ENCODE peak calls at places on chromosomes 16 and 17, in seven cellular contexts. P is mammary epithelial cell, M is right lobe of liver, E is Peyer's patch, B is tibial artery, F is left lung, D is foreskin keratinocyte. Z is an unnamed sample.

GRCh38 chr17:8799851-8800212 is 667 bp upstream of the MFSD6L start:
- DNase-seq in D (no peak), B (no peak), M (no peak), E (no peak), P (no peak), F (no peak), Z (no peak)

GRCh38 chr17:17109231-17109630 is 67.0 kb downstream of the MPRIP start:
- DNase-seq in F (no peak), M (no peak), E (peak; percentile 65), B (no peak), D (no peak), P (no peak), Z (no peak)

GRCh38 chr17:78127888-78128615 is 503 bp downstream of the TMC6 start:
- DNase-seq in B (no peak), F (peak; percentile 88), E (peak; percentile 62), D (no peak), M (no peak), P (peak; percentile 40), Z (no peak)

GRCh38 chr16:82047787-82048186 is 12.7 kb downstream of the HSD17B2 start:
- DNase-seq in F (no peak), M (no peak), D (no peak), E (no peak), P (no peak), B (no peak), Z (no peak)

GRCh38 chr17:34579979-34580684 is 750 bp downstream of the TMEM132E start:
- DNase-seq in B (no peak), F (no peak), E (no peak), D (no peak), M (peak; percentile 55), P (peak; percentile 3), Z (peak; percentile 11)

GRCh38 chr17:16495561-16495960 is 3.6 kb upstream of the LRRC75A start:
- DNase-seq in M (no peak), P (no peak), D (no peak), B (no peak), E (no peak), F (no peak), Z (no peak)

GRCh38 chr16:49930841-49931240 is 74.9 kb upstream of the ZNF423 start:
- DNase-seq in B (no peak), E (no peak), P (no peak), D (no peak), F (no peak), M (no peak), Z (no peak)

GRCh38 chr17:4920351-4921048 is 11.6 kb upstream of the GP1BA start:
- DNase-seq in M (peak; percentile 86), B (no peak), F (peak; percentile 72), D (no peak), E (no peak), P (peak; percentile 51), Z (peak; percentile 78)

GRCh38 chr16:11291021-11291716 is 10.0 kb upstream of the PRM1 start:
- DNase-seq in D (no peak), M (no peak), P (no peak), F (no peak), E (no peak), B (no peak), Z (no peak)

GRCh38 chr17:82936768-82937171 is 96.9 kb upstream of the ZNF750 start:
- DNase-seq in M (peak; percentile 43), E (peak; percentile 33), B (peak; percentile 53), P (no peak), F (peak; percentile 65), D (no peak), Z (no peak)

GRCh38 chr16:55369151-55369550 is 45.1 kb downstream of the IRX6 start:
- DNase-seq in M (no peak), B (no peak), D (no peak), E (no peak), F (no peak), P (no peak), Z (no peak)

GRCh38 chr16:89444151-89444723 is 46.1 kb downstream of the ANKRD11 start:
- DNase-seq in P (no peak), B (no peak), D (no peak), E (no peak), M (no peak), F (no peak), Z (no peak)

GRCh38 chr16:3364774-3365427 is 9.2 kb downstream of the OR2C1 start:
- DNase-seq in D (peak; percentile 85), E (peak; percentile 83), M (peak; percentile 83), F (peak; percentile 87), B (peak; percentile 88), P (peak; percentile 90), Z (no peak)

GRCh38 chr17:57987582-57988300 is at the start of gene VEZF1:
- DNase-seq in E (peak; percentile 88), P (peak; percentile 68), M (peak; percentile 81), B (peak; percentile 87), F (peak; percentile 95), D (peak; percentile 52), Z (peak; percentile 78)

GRCh38 chr16:54166342-54166865 is 120.2 kb downstream of the IRX3 start:
- DNase-seq in F (no peak), B (no peak), M (no peak), D (peak; percentile 52), E (no peak), P (no peak), Z (no peak)

GRCh38 chr17:45223541-45224528 is 2.1 kb downstream of the FMNL1 start:
- DNase-seq in M (no peak), F (peak; percentile 64), E (no peak), D (no peak), P (no peak), B (no peak), Z (no peak)

GRCh38 chr17:79107499-79108231 is 33.0 kb downstream of the ENGASE start:
- DNase-seq in P (no peak), D (no peak), B (no peak), E (no peak), F (no peak), M (no peak), Z (no peak)

GRCh38 chr17:76635659-76636360 is 7.7 kb downstream of the ST6GALNAC1 start:
- DNase-seq in M (no peak), D (no peak), B (no peak), F (no peak), P (no peak), E (peak; percentile 0), Z (no peak)

GRCh38 chr16:70703835-70704381 is 18.1 kb upstream of the MTSS2 start:
- DNase-seq in M (no peak), F (no peak), E (no peak), D (no peak), B (peak; percentile 79), P (no peak), Z (no peak)

GRCh38 chr16:70703041-70703834 is 17.4 kb upstream of the MTSS2 start:
- DNase-seq in B (peak; percentile 96), P (no peak), F (no peak), E (no peak), M (no peak), D (no peak), Z (peak; percentile 68)

GRCh38 chr16:70701998-70702397 is 16.1 kb upstream of the MTSS2 start:
- DNase-seq in P (no peak), D (no peak), F (no peak), M (no peak), B (no peak), E (no peak), Z (no peak)

GRCh38 chr16:70701596-70701995 is 15.7 kb upstream of the MTSS2 start:
- DNase-seq in F (no peak), D (no peak), M (no peak), E (no peak), P (no peak), B (no peak), Z (no peak)

DNA sequence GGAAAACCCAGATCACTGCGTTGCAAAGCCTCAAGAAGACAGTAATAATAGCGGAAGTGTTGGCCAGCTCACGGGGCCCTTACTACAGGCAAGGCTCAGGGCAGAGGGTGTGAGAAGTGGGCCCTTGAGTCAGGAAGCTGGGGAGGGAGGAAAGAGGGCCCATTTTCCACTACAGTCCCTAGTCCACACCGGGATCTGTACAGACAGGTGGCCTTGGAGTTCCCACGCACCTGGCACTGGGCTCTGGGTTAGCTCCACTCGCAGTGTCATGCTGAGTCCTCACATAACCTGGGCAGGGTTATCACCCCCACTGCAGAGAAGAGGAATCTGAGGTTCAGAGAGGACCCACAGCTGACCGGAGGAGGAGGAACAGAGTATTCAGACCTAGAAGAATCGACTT is 16.8 kb upstream of the MTSS2 start:
- DNase-seq in F (no peak), B (no peak), E (no peak), M (no peak), P (no peak), D (no peak), Z (no peak)
- H3K27ac ChIP-seq in F (peak overlapping the region; percentile 67), B (peak overlapping the region; percentile 99), E (peak overlapping the region; percentile 55), M (no peak overlapping the region), P (no peak overlapping the region), D (no peak overlapping the region), Z (peak overlapping the region; percentile 79)

DNA sequence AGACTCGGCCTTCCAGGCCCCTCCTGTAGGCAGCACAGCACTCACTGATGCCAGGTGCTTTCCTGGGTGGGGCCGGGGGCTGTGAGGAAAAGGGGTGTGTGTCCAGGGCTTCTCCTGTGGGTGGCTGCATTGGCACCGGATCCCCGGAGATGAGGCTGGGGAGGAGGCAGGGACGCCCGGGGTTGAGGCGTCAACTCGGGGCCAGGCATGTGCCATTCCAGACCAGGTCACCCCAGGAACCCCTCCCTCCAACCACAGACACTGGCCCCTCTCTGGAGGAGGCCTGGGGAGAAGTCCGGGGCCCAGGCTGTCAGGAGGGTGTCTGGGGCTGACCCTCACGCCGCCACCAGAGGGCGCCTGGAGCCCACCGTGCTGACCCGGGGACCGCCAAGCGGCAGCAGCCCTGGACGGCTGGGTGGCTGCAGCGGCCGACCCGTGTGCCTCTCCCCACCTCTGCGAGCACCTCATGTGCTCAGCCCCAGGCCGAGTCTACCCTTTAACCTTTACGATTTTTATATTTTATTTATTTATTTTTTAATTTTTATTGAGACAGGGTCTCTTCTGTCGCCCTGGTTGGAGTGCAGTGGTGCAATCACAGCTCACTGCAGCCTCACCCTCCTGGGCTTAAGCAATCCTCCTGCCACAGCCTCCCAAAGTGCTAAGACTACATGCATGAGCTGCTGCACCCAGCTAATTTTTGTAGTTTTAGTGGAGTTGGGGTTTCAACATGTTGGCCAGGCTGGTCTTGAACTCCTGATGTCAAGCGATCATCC is 3.2 kb upstream of the METRN start:
- DNase-seq in B (peak; percentile 83), P (no peak), D (no peak), F (peak; percentile 98), M (peak; percentile 82), E (peak; percentile 89), Z (peak; percentile 77)
- TF ChIP-seq CTCF in B (peak; percentile 95), P (peak; percentile 72), D (peak; percentile 91), F (peak; percentile 98), M (peak; percentile 96), E (peak; percentile 90), Z (peak; percentile 91)

GRCh38 chr17:28747046-28747691 is 3.4 kb downstream of the TRAF4 start:
- DNase-seq in D (peak; percentile 71), M (no peak), F (peak; percentile 83), B (peak; percentile 75), E (no peak), P (peak; percentile 71), Z (no peak)
- H3K27ac ChIP-seq in D (peak overlapping the region; percentile 94), M (no peak overlapping the region), F (peak overlapping the region; percentile 94), B (peak overlapping the region; percentile 83), E (peak overlapping the region; percentile 99), P (peak overlapping the region; percentile 98), Z (peak overlapping the region; percentile 99)

DNA sequence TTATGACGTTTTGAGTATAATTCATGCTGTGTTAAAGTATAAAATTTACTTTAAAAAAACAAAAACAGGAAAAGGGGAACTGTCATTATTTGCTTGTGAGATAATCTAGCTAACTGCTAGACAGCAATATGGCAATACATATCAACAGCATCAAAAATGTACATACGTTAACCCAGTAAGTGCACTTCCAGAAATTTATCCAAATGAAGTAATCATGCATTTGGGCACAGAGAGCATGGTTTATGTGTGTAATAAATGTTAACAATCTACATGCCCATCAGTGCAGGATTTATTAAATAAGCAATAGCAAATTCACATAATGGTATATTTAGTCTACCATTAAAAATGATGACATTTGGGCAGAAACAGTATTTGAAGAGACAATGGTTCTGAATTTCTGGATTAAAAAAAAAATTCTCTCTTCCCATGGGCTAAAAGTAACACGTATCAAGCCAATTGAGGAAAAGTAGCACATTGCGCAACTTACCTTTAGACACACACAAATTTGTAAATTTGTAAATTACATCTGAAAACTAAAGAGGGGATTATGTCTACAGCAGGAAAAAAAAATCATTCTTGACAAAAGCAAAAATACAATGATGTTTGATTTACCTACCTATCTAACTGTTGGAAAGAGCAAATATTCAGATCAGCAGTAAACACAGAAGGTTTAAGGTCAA is 80.3 kb downstream of the CACNG1 start:
- DNase-seq in E (no peak), M (no peak), B (no peak), F (no peak), D (no peak), P (no peak), Z (no peak)
- TF ChIP-seq CTCF in E (no peak), M (no peak), B (no peak), F (no peak), D (no peak), P (no peak), Z (no peak)